ENCODE peak calls at places on chromosomes 7 and 10, in four cellular contexts. C, H, Y and L are unnamed samples. For H3K36me3, the result is how much of the 10 kb centered on the place peaks cover.

GRCh38 chr10:53786236-53786635 is 1013.7 kb upstream of the MBL2 start:
- DNase-seq in H (no peak), Y (no peak), C (no peak), L (no peak)

GRCh38 chr7:45920543-45921380 is at the start of gene IGFBP3:
- DNase-seq in Y (no peak), H (peak), C (peak), L (no peak)

GRCh38 chr7:4479367-4480039 is 202.6 kb upstream of the FOXK1 start:
- DNase-seq in H (peak), Y (peak), C (peak), L (peak)

GRCh38 chr10:95728535-95728934 is 27.4 kb upstream of the ENTPD1 start:
- DNase-seq in C (no peak), H (peak), Y (no peak), L (no peak)

GRCh38 chr10:6871128-6871527 is 291.1 kb upstream of the PRKCQ start:
- DNase-seq in H (peak), C (no peak), Y (peak), L (no peak)

GRCh38 chr7:13042605-13043236 is 355.3 kb downstream of the ARL4A start:
- DNase-seq in Y (no peak), H (peak), C (peak), L (no peak)

GRCh38 chr7:35736725-35737124 is 41.8 kb upstream of the HERPUD2 start:
- DNase-seq in H (peak), C (peak), Y (no peak), L (no peak)

GRCh38 chr7:94580601-94581000 is 71.0 kb downstream of the CASD1 start:
- DNase-seq in Y (no peak), C (peak), H (peak), L (no peak)

GRCh38 chr7:22666732-22667131 is 60.3 kb upstream of the IL6 start:
- DNase-seq in C (peak), Y (peak), H (peak), L (no peak)

GRCh38 chr7:52775881-52776280 is 259.6 kb upstream of the POM121L12 start:
- DNase-seq in Y (no peak), H (no peak), C (no peak), L (no peak)

GRCh38 chr10:79184141-79184625 is 115.4 kb downstream of the ZMIZ1 start:
- DNase-seq in H (peak), Y (no peak), C (peak), L (no peak)

GRCh38 chr7:7956531-7957221 is 11.9 kb upstream of the GLCCI1 start:
- DNase-seq in Y (no peak), H (peak), C (peak), L (no peak)

GRCh38 chr10:47027108-47027811 is 116.0 kb downstream of the PTPN20 start:
- DNase-seq in Y (no peak), C (no peak), H (no peak), L (no peak)

GRCh38 chr10:78634389-78634815 is 434.4 kb upstream of the ZMIZ1 start:
- DNase-seq in Y (no peak), H (peak), C (peak), L (no peak)

GRCh38 chr10:89563861-89564478 is 28.6 kb upstream of the SLC16A12 start:
- DNase-seq in C (peak), Y (peak), H (peak), L (peak)

GRCh38 chr7:7750571-7751242 is 32.3 kb upstream of the RPA3 start:
- DNase-seq in Y (no peak), C (no peak), H (no peak), L (no peak)

GRCh38 chr10:117721883-117722282 is 179.3 kb downstream of the EMX2 start:
- DNase-seq in Y (no peak), C (no peak), H (no peak), L (no peak)

GRCh38 chr10:24882047-24882698 is 70.2 kb downstream of the PRTFDC1 start:
- DNase-seq in H (peak), C (peak), Y (no peak), L (peak)

GRCh38 chr10:102452672-102453340 is 1.5 kb upstream of the C10orf95 start:
- DNase-seq in H (peak), C (peak), Y (peak), L (no peak)

GRCh38 chr10:116207180-116207579 is 65.8 kb downstream of the GFRA1 start:
- DNase-seq in H (no peak), Y (no peak), C (no peak), L (no peak)

GRCh38 chr10:110326351-110327032 is 21.8 kb upstream of the SMNDC1 start:
- DNase-seq in Y (no peak), C (peak), H (peak), L (no peak)

GRCh38 chr10:129877773-129878371 is 86.2 kb downstream of the EBF3 start:
- DNase-seq in C (no peak), H (peak), Y (peak), L (no peak)

GRCh38 chr7:4123823-4124222 is 558.3 kb upstream of the FOXK1 start:
- DNase-seq in H (no peak), C (peak), Y (no peak), L (no peak)

GRCh38 chr10:24439935-24440334 is 231.0 kb downstream of the KIAA1217 start:
- DNase-seq in Y (no peak), C (no peak), H (peak), L (no peak)

DNA sequence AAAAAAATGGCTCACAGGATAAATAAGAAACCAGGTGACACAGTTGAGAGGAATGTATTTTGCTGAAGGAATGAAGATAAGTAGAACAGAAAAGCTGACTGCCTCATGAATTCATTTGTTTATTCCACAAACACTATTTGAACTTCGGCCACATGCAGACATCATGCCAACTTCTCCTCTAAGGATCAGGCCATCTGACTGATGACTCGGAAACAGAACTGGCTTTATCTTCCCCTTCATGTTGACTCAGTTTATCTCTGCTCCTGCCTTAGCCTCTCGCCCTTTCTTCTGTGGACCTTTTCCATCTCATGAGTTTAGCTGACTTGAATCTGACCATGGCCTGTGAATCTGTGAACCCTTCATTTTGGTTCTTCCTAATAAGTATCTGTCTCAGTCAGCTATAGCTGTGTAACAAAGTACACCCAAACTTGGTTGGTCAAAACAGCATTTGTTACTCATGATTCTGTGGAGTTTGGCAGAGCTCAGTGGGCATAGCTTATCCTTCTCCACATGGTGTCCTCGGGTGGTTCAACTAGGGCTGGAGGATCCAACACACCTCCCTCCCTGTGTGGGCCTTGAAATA is 44.0 kb upstream of the GRID1 start:
- DNase-seq in H (peak), Y (no peak), C (peak), L (no peak)
- H3K9ac ChIP-seq in H (peak), Y (no peak), C (no peak), L (no peak)

DNA sequence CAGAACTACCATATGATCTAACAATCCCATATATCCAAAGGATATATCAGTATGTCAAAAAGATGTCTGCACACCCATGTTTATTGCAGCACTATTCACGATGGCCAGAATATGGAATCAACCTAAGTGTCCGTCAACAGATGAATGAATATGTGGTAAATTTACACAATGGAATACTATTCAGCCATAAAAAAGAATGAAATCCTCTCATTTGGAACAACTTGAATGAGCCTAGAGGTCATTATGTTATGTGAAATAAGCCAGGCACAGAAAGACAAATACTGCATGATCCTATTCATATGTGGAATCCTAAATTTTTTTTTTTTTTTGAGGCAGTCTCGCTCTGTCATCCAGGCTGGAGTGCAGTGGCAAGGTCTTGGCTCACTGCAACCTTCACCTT is 6.3 kb upstream of the CFAP70 start:
- DNase-seq in C (no peak), H (no peak), Y (no peak), L (no peak)
- H3K36me3 ChIP-seq in C (under half), H (under half), Y (under half), L (under half)

DNA sequence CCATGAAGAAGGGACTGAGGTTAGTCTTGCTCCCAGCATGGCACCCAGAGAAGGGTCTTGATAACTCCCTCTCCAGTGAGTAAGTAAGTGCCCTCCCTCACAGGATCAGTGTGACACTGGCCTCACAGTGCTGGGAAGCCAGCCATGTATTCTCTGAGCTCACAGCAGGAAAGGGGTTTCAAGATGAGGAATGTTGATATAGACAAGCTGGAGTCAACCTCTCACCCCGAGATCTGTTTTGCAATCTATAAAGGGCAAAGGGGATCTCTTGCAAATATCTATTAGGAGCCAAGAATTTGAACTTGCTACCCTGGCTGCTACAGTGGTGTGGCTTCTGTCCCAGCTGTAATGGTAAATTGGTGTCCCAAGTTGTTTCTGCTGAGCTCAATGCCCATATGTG is 70.2 kb upstream of the ADAM12 start:
- DNase-seq in C (peak), H (peak), Y (no peak), L (no peak)
- H3K9ac ChIP-seq in C (no peak), H (no peak), Y (no peak), L (no peak)

DNA sequence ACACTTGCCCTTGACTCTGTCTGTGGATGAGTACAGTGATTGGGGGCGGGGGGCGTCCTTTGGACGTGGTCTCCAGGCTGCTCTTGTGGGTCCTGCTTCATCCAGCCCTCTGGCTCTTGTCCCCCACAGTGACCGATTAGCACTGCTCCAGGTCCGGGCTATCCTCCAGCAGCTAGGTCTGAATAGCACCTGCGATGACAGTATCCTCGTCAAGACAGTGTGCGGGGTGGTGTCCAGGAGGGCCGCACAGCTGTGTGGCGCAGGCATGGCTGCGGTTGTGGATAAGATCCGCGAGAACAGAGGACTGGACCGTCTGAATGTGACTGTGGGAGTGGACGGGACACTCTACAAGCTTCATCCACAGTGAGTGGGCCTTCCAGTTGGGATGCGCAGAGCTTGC is 18.3 kb downstream of the TACR2 start:
- DNase-seq in H (no peak), C (no peak), Y (no peak), L (no peak)
- H3K36me3 ChIP-seq in H (under half), C (under half), Y (half or more), L (under half)

GRCh38 chr7:134394046-134394445 is 64.9 kb downstream of the AKR1B1 start:
- DNase-seq in H (no peak), Y (no peak), C (no peak), L (no peak)

GRCh38 chr7:134391223-134391622 is 67.7 kb downstream of the AKR1B1 start:
- DNase-seq in C (no peak), H (no peak), Y (no peak), L (no peak)

GRCh38 chr7:134388336-134389019 is 70.4 kb downstream of the AKR1B1 start:
- DNase-seq in H (no peak), Y (no peak), C (no peak), L (no peak)
- H3K9ac ChIP-seq in H (no peak), Y (no peak), C (no peak), L (no peak)

GRCh38 chr7:44384586-44385383 is 59.4 kb upstream of the CAMK2B start:
- DNase-seq in H (no peak), C (no peak), Y (no peak), L (no peak)
- H3K36me3 ChIP-seq in H (under half), C (under half), Y (under half), L (under half)

DNA sequence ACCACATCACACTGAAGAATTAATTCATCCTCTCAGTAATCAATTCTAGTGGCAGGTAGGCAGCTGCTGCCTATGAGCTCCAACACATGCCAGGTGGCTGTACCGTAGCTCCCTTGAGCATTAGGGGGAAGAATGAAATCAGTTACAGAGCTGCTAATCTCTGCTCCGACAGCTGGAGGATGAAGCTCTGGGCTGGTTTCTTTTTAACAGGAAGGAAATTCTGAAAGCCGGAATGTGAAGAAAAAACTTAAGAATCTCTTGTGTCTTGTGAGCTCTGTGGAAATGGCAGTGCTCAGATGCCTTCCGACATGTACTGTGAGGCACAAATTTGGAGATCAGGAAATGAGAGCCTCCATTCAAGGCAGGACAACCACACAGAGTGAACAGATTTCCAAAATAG is 2.8 kb upstream of the AHCYL2 start:
- DNase-seq in H (no peak), C (no peak), Y (no peak), L (no peak)
- H3K9ac ChIP-seq in H (no peak), C (no peak), Y (no peak), L (no peak)

GRCh38 chr10:59958882-59959281 is 52.5 kb upstream of the CCDC6 start:
- DNase-seq in C (no peak), Y (no peak), H (no peak), L (no peak)
- H3K36me3 ChIP-seq in C (under half), Y (under half), H (under half), L (under half)

GRCh38 chr10:59033622-59034021 is 142.8 kb upstream of the PHYHIPL start:
- DNase-seq in C (no peak), Y (no peak), H (no peak), L (no peak)

GRCh38 chr10:59037018-59037389 is 139.4 kb upstream of the PHYHIPL start:
- DNase-seq in H (no peak), C (no peak), Y (no peak), L (no peak)

GRCh38 chr10:59036311-59037017 is 140.0 kb upstream of the PHYHIPL start:
- DNase-seq in Y (no peak), H (no peak), C (no peak), L (no peak)

DNA sequence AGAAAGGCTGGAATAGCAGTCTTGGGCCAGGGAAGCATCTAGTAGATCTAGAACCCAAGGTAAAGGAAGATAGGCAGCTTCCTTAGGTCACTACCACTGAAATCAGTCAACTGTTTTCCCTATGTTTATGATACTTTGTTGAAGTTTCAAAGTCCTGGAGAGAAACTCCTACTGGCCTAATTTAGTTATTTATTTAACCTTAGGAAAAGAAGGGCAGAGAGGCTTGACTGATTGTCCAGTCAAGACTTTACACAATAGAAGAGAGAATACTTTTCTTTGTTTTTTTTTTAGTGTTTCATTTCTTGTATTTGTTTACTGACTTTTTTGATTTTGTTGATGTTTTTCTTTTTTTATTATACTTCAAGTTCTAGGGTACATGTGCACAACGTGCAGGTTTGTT is 138.9 kb upstream of the PHYHIPL start:
- DNase-seq in H (no peak), Y (no peak), C (no peak), L (no peak)
- H3K9ac ChIP-seq in H (no peak), Y (no peak), C (no peak), L (no peak)

GRCh38 chr10:119942973-119943372 is 50.4 kb downstream of the SEC23IP start:
- DNase-seq in C (no peak), Y (no peak), H (peak), L (no peak)
- H3K36me3 ChIP-seq in C (under half), Y (under half), H (under half), L (under half)